ENCODE peak calls at places on chromosomes 12 and 14, in eight cellular contexts. Y is substantia nigra, E is SK-N-DZ, T is AG08395, H is fibroblast of lung, C is HCEC 1CT, U is heart left ventricle, P is GM23338. O is an unnamed sample.

GRCh38 chr14:72617391-72618011 is 276.4 kb downstream of the DPF3 start:
- DNase-seq in T (no peak), Y (no peak), H (no peak), E (no peak), U (peak), P (peak), C (no peak), O (no peak)

GRCh38 chr12:48968004-48968403 is 3.5 kb downstream of the WNT10B start:
- DNase-seq in E (no peak), P (no peak), T (no peak), U (no peak), C (no peak), Y (no peak), H (no peak), O (no peak)

GRCh38 chr14:78970677-78971076 is 800.5 kb downstream of the NRXN3 start:
- DNase-seq in P (no peak), E (no peak), H (no peak), C (no peak), U (no peak), T (no peak), Y (no peak), O (no peak)

GRCh38 chr12:42180990-42181611 is 36.4 kb upstream of the GXYLT1 start:
- DNase-seq in U (no peak), T (no peak), Y (no peak), P (no peak), E (no peak), C (no peak), H (peak), O (peak)

GRCh38 chr14:80906336-80906735 is 35.2 kb downstream of the CEP128 start:
- DNase-seq in E (no peak), T (no peak), C (no peak), U (no peak), Y (no peak), P (no peak), H (no peak), O (no peak)

GRCh38 chr12:130787445-130788410 is 51.3 kb downstream of the STX2 start:
- DNase-seq in H (peak), C (no peak), U (no peak), E (no peak), P (peak), Y (no peak), T (no peak), O (no peak)

GRCh38 chr12:123278150-123278627 is 6.5 kb upstream of the CDK2AP1 start:
- DNase-seq in C (no peak), E (no peak), U (no peak), H (no peak), P (no peak), T (no peak), Y (no peak), O (no peak)

GRCh38 chr12:124829008-124829707 is 34.5 kb downstream of the SCARB1 start:
- DNase-seq in U (no peak), C (peak), E (peak), Y (no peak), P (no peak), T (peak), H (peak), O (peak)

GRCh38 chr12:75452675-75453330 is 27.8 kb upstream of the GLIPR1 start:
- DNase-seq in T (peak), Y (no peak), E (no peak), U (no peak), H (peak), C (peak), P (no peak), O (peak)

GRCh38 chr12:116244001-116244400 is 33.5 kb downstream of the MED13L start:
- DNase-seq in Y (no peak), C (peak), U (no peak), P (no peak), T (no peak), H (peak), E (no peak), O (no peak)

GRCh38 chr12:29534935-29535334 is 37.4 kb upstream of the OVCH1 start:
- DNase-seq in Y (no peak), C (peak), T (no peak), E (no peak), H (peak), U (no peak), P (peak), O (no peak)

GRCh38 chr12:65925626-65926025 is 101.3 kb downstream of the HMGA2 start:
- DNase-seq in P (no peak), U (no peak), H (no peak), C (no peak), E (no peak), T (no peak), Y (no peak), O (no peak)

GRCh38 chr12:124517260-124518050 is 50.0 kb downstream of the NCOR2 start:
- DNase-seq in E (no peak), U (peak), H (peak), P (no peak), C (no peak), T (peak), Y (peak), O (peak)

GRCh38 chr14:21734457-21735074 is 60.9 kb upstream of the OR4E1 start:
- DNase-seq in E (peak), T (no peak), H (peak), Y (no peak), P (peak), C (peak), U (no peak), O (no peak)

GRCh38 chr14:84029246-84029645 is 1500.7 kb upstream of the FLRT2 start:
- DNase-seq in C (no peak), U (no peak), E (no peak), H (no peak), P (no peak), T (no peak), Y (no peak), O (no peak)

GRCh38 chr14:104973215-104974145 is 4.7 kb downstream of the AHNAK2 start:
- DNase-seq in E (no peak), P (no peak), T (peak), Y (peak), U (peak), H (peak), C (peak), O (peak)

GRCh38 chr12:104407922-104408321 is 48.8 kb upstream of the CHST11 start:
- DNase-seq in Y (no peak), U (no peak), P (no peak), C (no peak), E (no peak), T (no peak), H (no peak), O (no peak)

GRCh38 chr12:47507221-47507620 is 198.6 kb downstream of the RPAP3 start:
- DNase-seq in C (no peak), H (no peak), T (peak), E (no peak), P (no peak), U (no peak), Y (no peak), O (peak)

GRCh38 chr12:130064999-130065398 is 97.3 kb upstream of the FZD10 start:
- DNase-seq in U (no peak), H (no peak), T (no peak), P (peak), C (no peak), Y (no peak), E (no peak), O (no peak)

GRCh38 chr12:71947645-71948105 is 9.0 kb downstream of the TPH2 start:
- DNase-seq in P (peak), E (peak), T (peak), H (peak), C (peak), U (peak), Y (no peak), O (peak)

GRCh38 chr14:58401587-58401986 is 5.9 kb downstream of the TOMM20L start:
- DNase-seq in C (no peak), P (peak), E (no peak), U (no peak), T (no peak), Y (no peak), H (no peak), O (no peak)

GRCh38 chr12:12975322-12976077 is 23.5 kb upstream of the GPRC5D start:
- DNase-seq in H (peak), E (no peak), Y (peak), C (peak), U (no peak), P (peak), T (peak), O (peak)

GRCh38 chr14:71415404-71415690 is 508.1 kb downstream of the PCNX1 start:
- DNase-seq in H (peak), Y (no peak), U (no peak), E (no peak), C (peak), P (no peak), T (peak), O (peak)

GRCh38 chr12:131075194-131075593 is 121.5 kb downstream of the ADGRD1 start:
- DNase-seq in C (no peak), H (no peak), Y (no peak), E (peak), U (no peak), P (no peak), T (no peak), O (no peak)

GRCh38 chr14:84129028-84129427 is 1400.9 kb upstream of the FLRT2 start:
- DNase-seq in C (no peak), T (no peak), U (no peak), Y (no peak), H (no peak), P (no peak), E (no peak), O (no peak)

GRCh38 chr12:2322554-2323120 is 269.9 kb downstream of the CACNA1C start:
- DNase-seq in T (no peak), H (no peak), Y (no peak), U (no peak), C (no peak), P (no peak), E (no peak), O (no peak)

GRCh38 chr12:102849722-102850447 is 67.2 kb downstream of the PAH start:
- DNase-seq in U (no peak), E (no peak), Y (no peak), C (no peak), H (no peak), P (no peak), T (no peak), O (no peak)

GRCh38 chr14:94819531-94819930 is 49.6 kb upstream of the GSC start:
- DNase-seq in Y (no peak), T (no peak), P (no peak), E (no peak), U (no peak), H (no peak), C (no peak), O (no peak)

GRCh38 chr14:100994082-100994481 is 90.6 kb upstream of the RTL1 start:
- DNase-seq in T (no peak), P (no peak), U (no peak), H (peak), C (peak), Y (no peak), E (no peak), O (no peak)

GRCh38 chr14:106372870-106373657 is 846.7 kb downstream of the TMEM121 start:
- DNase-seq in T (no peak), Y (no peak), H (no peak), C (no peak), E (peak), P (peak), U (no peak), O (no peak)

GRCh38 chr14:97393244-97393643 is 596.1 kb downstream of the VRK1 start:
- DNase-seq in T (no peak), P (no peak), Y (no peak), U (no peak), E (no peak), C (no peak), H (no peak), O (no peak)

GRCh38 chr12:67068204-67068731 is 200.9 kb upstream of the CAND1 start:
- DNase-seq in P (peak), T (no peak), E (peak), Y (no peak), H (no peak), U (no peak), C (no peak), O (no peak)

O was measured in AG10803.